ENCODE peak calls at places on chromosome 15, in ten cellular contexts. One of them, this sample, is unnamed.

GRCh38 chr15:71685420-71685993 is 124.8 kb upstream of the NR2E3 start:
- DNase-seq in T1000: no peak
- DNase-seq in NCI-H460: no peak
- DNase-seq in HEK293T: no peak
- DNase-seq in upper lobe of left lung: no peak
- DNase-seq in CD4-positive, alpha-beta memory T cell: no peak
- DNase-seq in frontal cortex: no peak
- DNase-seq in NCI-H345: no peak
- DNase-seq in NCI-H526: no peak
- DNase-seq in stimulated activated CD8-positive, alpha-beta memory T cell treated with anti-CD3 and anti-CD28 coated beads, Interleukin-4, amount 100 ng/mL, for 1 hour: no peak
- DNase-seq in this sample: no peak

GRCh38 chr15:96342611-96343528 is 12.4 kb downstream of the NR2F2 start:
- DNase-seq in T1000: no peak
- DNase-seq in NCI-H460: no peak
- DNase-seq in HEK293T: no peak
- DNase-seq in upper lobe of left lung: no peak
- DNase-seq in CD4-positive, alpha-beta memory T cell: no peak
- DNase-seq in frontal cortex: no peak
- DNase-seq in NCI-H345: no peak
- DNase-seq in NCI-H526: no peak
- DNase-seq in stimulated activated CD8-positive, alpha-beta memory T cell treated with anti-CD3 and anti-CD28 coated beads, Interleukin-4, amount 100 ng/mL, for 1 hour: no peak
- DNase-seq in this sample: no peak

GRCh38 chr15:57560976-57561711 is 30.6 kb upstream of the MYZAP start:
- DNase-seq in T1000: peak; percentile 54
- DNase-seq in NCI-H460: peak; percentile 69
- DNase-seq in HEK293T: peak; percentile 69
- DNase-seq in upper lobe of left lung: peak; percentile 70
- DNase-seq in CD4-positive, alpha-beta memory T cell: peak; percentile 60
- DNase-seq in frontal cortex: peak; percentile 63
- DNase-seq in NCI-H345: peak; percentile 51
- DNase-seq in NCI-H526: peak; percentile 35
- DNase-seq in stimulated activated CD8-positive, alpha-beta memory T cell treated with anti-CD3 and anti-CD28 coated beads, Interleukin-4, amount 100 ng/mL, for 1 hour: peak; percentile 35
- DNase-seq in this sample: peak; percentile 15

GRCh38 chr15:100818927-100819326 is 60.7 kb upstream of the ALDH1A3 start:
- DNase-seq in T1000: no peak
- DNase-seq in NCI-H460: no peak
- DNase-seq in HEK293T: no peak
- DNase-seq in upper lobe of left lung: no peak
- DNase-seq in CD4-positive, alpha-beta memory T cell: no peak
- DNase-seq in frontal cortex: no peak
- DNase-seq in NCI-H345: no peak
- DNase-seq in NCI-H526: no peak
- DNase-seq in stimulated activated CD8-positive, alpha-beta memory T cell treated with anti-CD3 and anti-CD28 coated beads, Interleukin-4, amount 100 ng/mL, for 1 hour: no peak
- DNase-seq in this sample: no peak

GRCh38 chr15:96264351-96264798 is 66.1 kb upstream of the NR2F2 start:
- DNase-seq in T1000: no peak
- DNase-seq in NCI-H460: no peak
- DNase-seq in HEK293T: no peak
- DNase-seq in upper lobe of left lung: peak; percentile 78
- DNase-seq in CD4-positive, alpha-beta memory T cell: no peak
- DNase-seq in frontal cortex: no peak
- DNase-seq in NCI-H345: no peak
- DNase-seq in NCI-H526: no peak
- DNase-seq in stimulated activated CD8-positive, alpha-beta memory T cell treated with anti-CD3 and anti-CD28 coated beads, Interleukin-4, amount 100 ng/mL, for 1 hour: no peak
- DNase-seq in this sample: no peak

GRCh38 chr15:91376016-91376415 is 276.0 kb downstream of the SV2B start:
- DNase-seq in T1000: no peak
- DNase-seq in NCI-H460: no peak
- DNase-seq in HEK293T: no peak
- DNase-seq in upper lobe of left lung: no peak
- DNase-seq in CD4-positive, alpha-beta memory T cell: no peak
- DNase-seq in frontal cortex: no peak
- DNase-seq in NCI-H345: no peak
- DNase-seq in NCI-H526: no peak
- DNase-seq in stimulated activated CD8-positive, alpha-beta memory T cell treated with anti-CD3 and anti-CD28 coated beads, Interleukin-4, amount 100 ng/mL, for 1 hour: no peak
- DNase-seq in this sample: no peak

GRCh38 chr15:86063328-86064180 is 16.1 kb upstream of the AGBL1 start:
- DNase-seq in T1000: no peak
- DNase-seq in NCI-H460: no peak
- DNase-seq in HEK293T: no peak
- DNase-seq in upper lobe of left lung: no peak
- DNase-seq in CD4-positive, alpha-beta memory T cell: no peak
- DNase-seq in frontal cortex: no peak
- DNase-seq in NCI-H345: no peak
- DNase-seq in NCI-H526: no peak
- DNase-seq in stimulated activated CD8-positive, alpha-beta memory T cell treated with anti-CD3 and anti-CD28 coated beads, Interleukin-4, amount 100 ng/mL, for 1 hour: no peak
- DNase-seq in this sample: no peak

GRCh38 chr15:79815468-79815867 is 81.3 kb downstream of the MTHFS start:
- DNase-seq in T1000: no peak
- DNase-seq in NCI-H460: no peak
- DNase-seq in HEK293T: no peak
- DNase-seq in upper lobe of left lung: no peak
- DNase-seq in CD4-positive, alpha-beta memory T cell: no peak
- DNase-seq in frontal cortex: no peak
- DNase-seq in NCI-H345: no peak
- DNase-seq in NCI-H526: no peak
- DNase-seq in stimulated activated CD8-positive, alpha-beta memory T cell treated with anti-CD3 and anti-CD28 coated beads, Interleukin-4, amount 100 ng/mL, for 1 hour: no peak
- DNase-seq in this sample: no peak

GRCh38 chr15:75639191-75639708 is 774 bp downstream of the IMP3 start:
- DNase-seq in T1000: no peak
- DNase-seq in NCI-H460: no peak
- DNase-seq in HEK293T: no peak
- DNase-seq in upper lobe of left lung: no peak
- DNase-seq in CD4-positive, alpha-beta memory T cell: no peak
- DNase-seq in frontal cortex: no peak
- DNase-seq in NCI-H345: no peak
- DNase-seq in NCI-H526: no peak
- DNase-seq in stimulated activated CD8-positive, alpha-beta memory T cell treated with anti-CD3 and anti-CD28 coated beads, Interleukin-4, amount 100 ng/mL, for 1 hour: no peak
- DNase-seq in this sample: no peak

GRCh38 chr15:52093539-52094502 is 18.8 kb downstream of the BCL2L10 start:
- DNase-seq in T1000: peak; percentile 72
- DNase-seq in NCI-H460: peak; percentile 98
- DNase-seq in HEK293T: no peak
- DNase-seq in upper lobe of left lung: no peak
- DNase-seq in CD4-positive, alpha-beta memory T cell: no peak
- DNase-seq in frontal cortex: no peak
- DNase-seq in NCI-H345: no peak
- DNase-seq in NCI-H526: no peak
- DNase-seq in stimulated activated CD8-positive, alpha-beta memory T cell treated with anti-CD3 and anti-CD28 coated beads, Interleukin-4, amount 100 ng/mL, for 1 hour: no peak
- DNase-seq in this sample: no peak

GRCh38 chr15:66193066-66193465 is 60.5 kb downstream of the MEGF11 start:
- DNase-seq in T1000: no peak
- DNase-seq in NCI-H460: no peak
- DNase-seq in HEK293T: no peak
- DNase-seq in upper lobe of left lung: no peak
- DNase-seq in CD4-positive, alpha-beta memory T cell: no peak
- DNase-seq in frontal cortex: no peak
- DNase-seq in NCI-H345: no peak
- DNase-seq in NCI-H526: no peak
- DNase-seq in stimulated activated CD8-positive, alpha-beta memory T cell treated with anti-CD3 and anti-CD28 coated beads, Interleukin-4, amount 100 ng/mL, for 1 hour: no peak
- DNase-seq in this sample: no peak

GRCh38 chr15:52651114-52651513 is 28.1 kb downstream of the ATOSA start:
- DNase-seq in T1000: no peak
- DNase-seq in NCI-H460: no peak
- DNase-seq in HEK293T: no peak
- DNase-seq in upper lobe of left lung: no peak
- DNase-seq in CD4-positive, alpha-beta memory T cell: no peak
- DNase-seq in frontal cortex: no peak
- DNase-seq in NCI-H345: no peak
- DNase-seq in NCI-H526: no peak
- DNase-seq in stimulated activated CD8-positive, alpha-beta memory T cell treated with anti-CD3 and anti-CD28 coated beads, Interleukin-4, amount 100 ng/mL, for 1 hour: no peak
- DNase-seq in this sample: no peak

GRCh38 chr15:53197426-53197839 is 407.3 kb upstream of the ONECUT1 start:
- DNase-seq in T1000: no peak
- DNase-seq in NCI-H460: peak; percentile 59
- DNase-seq in HEK293T: peak; percentile 57
- DNase-seq in upper lobe of left lung: peak; percentile 50
- DNase-seq in CD4-positive, alpha-beta memory T cell: no peak
- DNase-seq in frontal cortex: peak; percentile 61
- DNase-seq in NCI-H345: peak; percentile 77
- DNase-seq in NCI-H526: peak; percentile 25
- DNase-seq in stimulated activated CD8-positive, alpha-beta memory T cell treated with anti-CD3 and anti-CD28 coated beads, Interleukin-4, amount 100 ng/mL, for 1 hour: no peak
- DNase-seq in this sample: no peak

GRCh38 chr15:59237854-59238252 is 31.2 kb downstream of the LDHAL6B start:
- DNase-seq in T1000: no peak
- DNase-seq in NCI-H460: no peak
- DNase-seq in HEK293T: no peak
- DNase-seq in upper lobe of left lung: no peak
- DNase-seq in CD4-positive, alpha-beta memory T cell: no peak
- DNase-seq in frontal cortex: no peak
- DNase-seq in NCI-H345: no peak
- DNase-seq in NCI-H526: no peak
- DNase-seq in stimulated activated CD8-positive, alpha-beta memory T cell treated with anti-CD3 and anti-CD28 coated beads, Interleukin-4, amount 100 ng/mL, for 1 hour: no peak
- DNase-seq in this sample: no peak

GRCh38 chr15:75161106-75161505 is 40.6 kb upstream of the C15orf39 start:
- DNase-seq in T1000: no peak
- DNase-seq in NCI-H460: no peak
- DNase-seq in HEK293T: no peak
- DNase-seq in upper lobe of left lung: no peak
- DNase-seq in CD4-positive, alpha-beta memory T cell: no peak
- DNase-seq in frontal cortex: no peak
- DNase-seq in NCI-H345: no peak
- DNase-seq in NCI-H526: no peak
- DNase-seq in stimulated activated CD8-positive, alpha-beta memory T cell treated with anti-CD3 and anti-CD28 coated beads, Interleukin-4, amount 100 ng/mL, for 1 hour: no peak
- DNase-seq in this sample: no peak

This sample was measured in activated T-helper 1 cell treated with Interleukin-2 at 50 U/mL for 16 hours.